ENCODE peak calls at places on chromosomes 12 and 14, in four cellular contexts. S, Q, Y and H are unnamed samples.

GRCh38 chr14:53108292-53108937 is 44.7 kb downstream of the DDHD1 start:
- DNase-seq in Q (no peak), Y (no peak), S (no peak), H (no peak)

GRCh38 chr14:99802301-99803105 is 9.3 kb downstream of the EML1 start:
- DNase-seq in Y (no peak), S (no peak), Q (no peak), H (no peak)

GRCh38 chr12:56838602-56839488 is 75.7 kb downstream of the HSD17B6 start:
- DNase-seq in S (no peak), Y (no peak), Q (no peak), H (no peak)

GRCh38 chr12:50166776-50167025 is 468 bp downstream of the CERS5 start:
- DNase-seq in Q (no peak), Y (no peak), S (no peak), H (no peak)

GRCh38 chr14:28344381-28344780 is 422.2 kb upstream of the FOXG1 start:
- DNase-seq in S (no peak), Y (no peak), Q (no peak), H (no peak)

GRCh38 chr14:90039253-90040010 is 22.4 kb upstream of the KCNK13 start:
- DNase-seq in S (no peak), Q (no peak), Y (no peak), H (no peak)

GRCh38 chr14:23750357-23750756 is 114.2 kb downstream of the DHRS2 start:
- DNase-seq in Q (no peak), S (no peak), Y (no peak), H (no peak)

GRCh38 chr14:78254911-78255431 is 84.8 kb downstream of the NRXN3 start:
- DNase-seq in S (no peak), Y (no peak), Q (peak; percentile 86), H (no peak)

GRCh38 chr14:47917344-47917954 is 242.0 kb upstream of the MDGA2 start:
- DNase-seq in Q (peak; percentile 9), S (peak; percentile 33), Y (peak; percentile 42), H (peak; percentile 53)

GRCh38 chr12:43282106-43282505 is 269.9 kb downstream of the ADAMTS20 start:
- DNase-seq in S (no peak), Q (no peak), Y (peak; percentile 23), H (no peak)

GRCh38 chr12:102423447-102423846 is 56.9 kb downstream of the IGF1 start:
- DNase-seq in Q (no peak), Y (no peak), S (no peak), H (no peak)

GRCh38 chr14:99391671-99392070 is 89.0 kb downstream of the SETD3 start:
- DNase-seq in Q (no peak), S (no peak), Y (no peak), H (no peak)

GRCh38 chr14:89349196-89350008 is 67.6 kb downstream of the FOXN3 start:
- DNase-seq in Y (no peak), S (peak; percentile 55), Q (peak; percentile 93), H (peak; percentile 19)

GRCh38 chr12:41942355-41942754 is 202.3 kb downstream of the GXYLT1 start:
- DNase-seq in Q (no peak), S (no peak), Y (no peak), H (no peak)

GRCh38 chr12:53005215-53005985 is 856 bp upstream of the EIF4B start:
- DNase-seq in Y (no peak), S (no peak), Q (no peak), H (peak; percentile 17)

GRCh38 chr12:131348226-131349010 is 362.5 kb upstream of the SFSWAP start:
- DNase-seq in Y (no peak), Q (no peak), S (no peak), H (no peak)

GRCh38 chr12:6407206-6407954 is 23.4 kb downstream of the LTBR start:
- DNase-seq in Y (no peak), Q (no peak), S (no peak), H (no peak)

GRCh38 chr12:49189731-49190314 is 943 bp upstream of the TUBA1A start:
- DNase-seq in S (no peak), Q (no peak), Y (no peak), H (no peak)

GRCh38 chr14:72563676-72564075 is 330.2 kb downstream of the DPF3 start:
- DNase-seq in S (no peak), Y (no peak), Q (no peak), H (no peak)

GRCh38 chr12:25017336-25017735 is 68.4 kb upstream of the BCAT1 start:
- DNase-seq in S (no peak), Q (no peak), Y (no peak), H (no peak)

GRCh38 chr14:95107711-95108110 is 49.6 kb downstream of the DICER1 start:
- DNase-seq in Y (no peak), Q (no peak), S (no peak), H (no peak)

GRCh38 chr14:20690848-20691640 is 2.5 kb downstream of the ANG start:
- DNase-seq in Q (peak; percentile 37), S (peak; percentile 25), Y (peak; percentile 77), H (peak; percentile 62)

GRCh38 chr14:93281937-93282336 is 50.9 kb downstream of the BTBD7 start:
- DNase-seq in Y (no peak), S (no peak), Q (no peak), H (no peak)

GRCh38 chr14:104822821-104823615 is 22.1 kb downstream of the ZBTB42 start:
- DNase-seq in S (no peak), Y (no peak), Q (no peak), H (no peak)

GRCh38 chr14:59273737-59274136 is 85.3 kb downstream of the DAAM1 start:
- DNase-seq in Y (no peak), Q (no peak), S (no peak), H (no peak)

GRCh38 chr12:52575256-52575655 is 1.6 kb upstream of the KRT74 start:
- DNase-seq in Q (no peak), Y (no peak), S (no peak), H (no peak)

GRCh38 chr12:123572391-123572790 is 12.0 kb upstream of the TMED2 start:
- DNase-seq in Y (no peak), S (no peak), Q (no peak), H (no peak)